ENCODE peak calls at places on chromosomes 12 and 14, in seven cellular contexts. One of them, this sample, is unnamed.

GRCh38 chr12:41476499-41476898 is 288.4 kb downstream of the PDZRN4 start:
- DNase-seq in GM23338: no peak
- DNase-seq in HCT116: no peak
- DNase-seq in neural progenitor cell: no peak
- DNase-seq in PC-3: no peak
- DNase-seq in MM.1S: peak; percentile 69
- DNase-seq in hepatocyte: no peak
- DNase-seq in this sample: no peak

GRCh38 chr12:53485955-53486729 is 13.1 kb downstream of the MAP3K12 start:
- DNase-seq in GM23338: no peak
- DNase-seq in HCT116: no peak
- DNase-seq in neural progenitor cell: no peak
- DNase-seq in PC-3: no peak
- DNase-seq in MM.1S: no peak
- DNase-seq in hepatocyte: no peak
- DNase-seq in this sample: no peak

GRCh38 chr14:105419055-105419304 is 647 bp upstream of the MTA1 start:
- DNase-seq in GM23338: no peak
- DNase-seq in HCT116: no peak
- DNase-seq in neural progenitor cell: no peak
- DNase-seq in PC-3: no peak
- DNase-seq in MM.1S: no peak
- DNase-seq in hepatocyte: no peak
- DNase-seq in this sample: no peak

GRCh38 chr12:78584695-78585094 is 279.9 kb upstream of the SYT1 start:
- DNase-seq in GM23338: peak; percentile 83
- DNase-seq in HCT116: peak; percentile 31
- DNase-seq in neural progenitor cell: peak; percentile 77
- DNase-seq in PC-3: peak; percentile 25
- DNase-seq in MM.1S: peak; percentile 54
- DNase-seq in hepatocyte: no peak
- DNase-seq in this sample: peak; percentile 43

GRCh38 chr12:108842364-108842763 is 15.0 kb downstream of the SSH1 start:
- DNase-seq in GM23338: no peak
- DNase-seq in HCT116: no peak
- DNase-seq in neural progenitor cell: no peak
- DNase-seq in PC-3: no peak
- DNase-seq in MM.1S: no peak
- DNase-seq in hepatocyte: no peak
- DNase-seq in this sample: no peak

GRCh38 chr12:23909559-23909958 is 39.9 kb downstream of the SOX5 start:
- DNase-seq in GM23338: no peak
- DNase-seq in HCT116: no peak
- DNase-seq in neural progenitor cell: peak; percentile 21
- DNase-seq in PC-3: no peak
- DNase-seq in MM.1S: no peak
- DNase-seq in hepatocyte: no peak
- DNase-seq in this sample: no peak

GRCh38 chr12:115341442-115341841 is 657.5 kb upstream of the TBX3 start:
- DNase-seq in GM23338: no peak
- DNase-seq in HCT116: peak; percentile 72
- DNase-seq in neural progenitor cell: no peak
- DNase-seq in PC-3: peak; percentile 99
- DNase-seq in MM.1S: no peak
- DNase-seq in hepatocyte: peak; percentile 81
- DNase-seq in this sample: no peak

GRCh38 chr12:3152892-3153291 is 75.7 kb downstream of the TSPAN9 start:
- DNase-seq in GM23338: no peak
- DNase-seq in HCT116: no peak
- DNase-seq in neural progenitor cell: no peak
- DNase-seq in PC-3: no peak
- DNase-seq in MM.1S: no peak
- DNase-seq in hepatocyte: no peak
- DNase-seq in this sample: no peak

GRCh38 chr14:95185033-95185432 is 27.7 kb upstream of the DICER1 start:
- DNase-seq in GM23338: no peak
- DNase-seq in HCT116: no peak
- DNase-seq in neural progenitor cell: no peak
- DNase-seq in PC-3: no peak
- DNase-seq in MM.1S: no peak
- DNase-seq in hepatocyte: no peak
- DNase-seq in this sample: no peak

GRCh38 chr12:115261249-115261648 is 577.3 kb upstream of the TBX3 start:
- DNase-seq in GM23338: no peak
- DNase-seq in HCT116: no peak
- DNase-seq in neural progenitor cell: no peak
- DNase-seq in PC-3: no peak
- DNase-seq in MM.1S: no peak
- DNase-seq in hepatocyte: no peak
- DNase-seq in this sample: no peak

GRCh38 chr12:115597157-115597712 is 680.3 kb downstream of the MED13L start:
- DNase-seq in GM23338: no peak
- DNase-seq in HCT116: peak; percentile 16
- DNase-seq in neural progenitor cell: no peak
- DNase-seq in PC-3: peak; percentile 87
- DNase-seq in MM.1S: no peak
- DNase-seq in hepatocyte: peak; percentile 12
- DNase-seq in this sample: no peak

GRCh38 chr12:129564768-129565167 is 339.1 kb downstream of the TMEM132D start:
- DNase-seq in GM23338: no peak
- DNase-seq in HCT116: no peak
- DNase-seq in neural progenitor cell: no peak
- DNase-seq in PC-3: no peak
- DNase-seq in MM.1S: peak; percentile 49
- DNase-seq in hepatocyte: no peak
- DNase-seq in this sample: no peak

GRCh38 chr12:72271401-72271740 is 799 bp upstream of the TRHDE start:
- DNase-seq in GM23338: peak; percentile 83
- DNase-seq in HCT116: no peak
- DNase-seq in neural progenitor cell: peak; percentile 88
- DNase-seq in PC-3: no peak
- DNase-seq in MM.1S: no peak
- DNase-seq in hepatocyte: no peak
- DNase-seq in this sample: no peak

GRCh38 chr12:130661501-130662255 is 54.4 kb downstream of the RIMBP2 start:
- DNase-seq in GM23338: peak; percentile 10
- DNase-seq in HCT116: peak; percentile 2
- DNase-seq in neural progenitor cell: peak; percentile 30
- DNase-seq in PC-3: no peak
- DNase-seq in MM.1S: no peak
- DNase-seq in hepatocyte: no peak
- DNase-seq in this sample: no peak

GRCh38 chr12:21774358-21775129 is at the start of gene KCNJ8:
- DNase-seq in GM23338: peak; percentile 90
- DNase-seq in HCT116: no peak
- DNase-seq in neural progenitor cell: peak; percentile 81
- DNase-seq in PC-3: no peak
- DNase-seq in MM.1S: peak; percentile 16
- DNase-seq in hepatocyte: peak; percentile 62
- DNase-seq in this sample: no peak

GRCh38 chr14:103121161-103121845 is 2.0 kb upstream of the TNFAIP2 start:
- DNase-seq in GM23338: no peak
- DNase-seq in HCT116: no peak
- DNase-seq in neural progenitor cell: no peak
- DNase-seq in PC-3: no peak
- DNase-seq in MM.1S: no peak
- DNase-seq in hepatocyte: no peak
- DNase-seq in this sample: no peak

GRCh38 chr14:87066221-87066817 is 926.7 kb downstream of the GALC start:
- DNase-seq in GM23338: peak; percentile 33
- DNase-seq in HCT116: no peak
- DNase-seq in neural progenitor cell: no peak
- DNase-seq in PC-3: peak; percentile 3
- DNase-seq in MM.1S: no peak
- DNase-seq in hepatocyte: no peak
- DNase-seq in this sample: peak; percentile 59

GRCh38 chr12:60196366-60196765 is 600.5 kb downstream of the SLC16A7 start:
- DNase-seq in GM23338: no peak
- DNase-seq in HCT116: no peak
- DNase-seq in neural progenitor cell: no peak
- DNase-seq in PC-3: no peak
- DNase-seq in MM.1S: no peak
- DNase-seq in hepatocyte: no peak
- DNase-seq in this sample: no peak

GRCh38 chr12:116524964-116525379 is 34.2 kb upstream of the MAP1LC3B2 start:
- DNase-seq in GM23338: peak; percentile 83
- DNase-seq in HCT116: no peak
- DNase-seq in neural progenitor cell: peak; percentile 60
- DNase-seq in PC-3: peak; percentile 88
- DNase-seq in MM.1S: no peak
- DNase-seq in hepatocyte: no peak
- DNase-seq in this sample: no peak

GRCh38 chr14:29536886-29537511 is 390.6 kb downstream of the PRKD1 start:
- DNase-seq in GM23338: no peak
- DNase-seq in HCT116: no peak
- DNase-seq in neural progenitor cell: no peak
- DNase-seq in PC-3: peak; percentile 35
- DNase-seq in MM.1S: peak; percentile 20
- DNase-seq in hepatocyte: no peak
- DNase-seq in this sample: peak; percentile 3

GRCh38 chr14:67510836-67511235 is 22.3 kb upstream of the PLEKHH1 start:
- DNase-seq in GM23338: no peak
- DNase-seq in HCT116: no peak
- DNase-seq in neural progenitor cell: no peak
- DNase-seq in PC-3: no peak
- DNase-seq in MM.1S: no peak
- DNase-seq in hepatocyte: no peak
- DNase-seq in this sample: no peak

GRCh38 chr12:63802012-63802608 is 22.4 kb downstream of the RXYLT1 start:
- DNase-seq in GM23338: peak; percentile 55
- DNase-seq in HCT116: no peak
- DNase-seq in neural progenitor cell: peak; percentile 24
- DNase-seq in PC-3: peak; percentile 62
- DNase-seq in MM.1S: peak; percentile 21
- DNase-seq in hepatocyte: peak; percentile 28
- DNase-seq in this sample: peak; percentile 34

GRCh38 chr12:43806737-43807072 is 588 bp upstream of the TWF1 start:
- DNase-seq in GM23338: no peak
- DNase-seq in HCT116: no peak
- DNase-seq in neural progenitor cell: no peak
- DNase-seq in PC-3: no peak
- DNase-seq in MM.1S: no peak
- DNase-seq in hepatocyte: no peak
- DNase-seq in this sample: peak; percentile 29

GRCh38 chr14:61569783-61570182 is 125.5 kb upstream of the HIF1A start:
- DNase-seq in GM23338: no peak
- DNase-seq in HCT116: no peak
- DNase-seq in neural progenitor cell: no peak
- DNase-seq in PC-3: peak; percentile 95
- DNase-seq in MM.1S: no peak
- DNase-seq in hepatocyte: no peak
- DNase-seq in this sample: peak; percentile 35

GRCh38 chr12:124407074-124407473 is 112.2 kb downstream of the RFLNA start:
- DNase-seq in GM23338: peak; percentile 39
- DNase-seq in HCT116: no peak
- DNase-seq in neural progenitor cell: no peak
- DNase-seq in PC-3: no peak
- DNase-seq in MM.1S: no peak
- DNase-seq in hepatocyte: no peak
- DNase-seq in this sample: no peak

GRCh38 chr14:91068642-91069041 is 8.2 kb upstream of the RPS6KA5 start:
- DNase-seq in GM23338: no peak
- DNase-seq in HCT116: no peak
- DNase-seq in neural progenitor cell: no peak
- DNase-seq in PC-3: no peak
- DNase-seq in MM.1S: no peak
- DNase-seq in hepatocyte: no peak
- DNase-seq in this sample: no peak
- TF ChIP-seq CTCF in GM23338: no peak
- TF ChIP-seq CTCF in HCT116: no peak
- TF ChIP-seq CTCF in neural progenitor cell: no peak
- TF ChIP-seq CTCF in PC-3: no peak
- TF ChIP-seq CTCF in MM.1S: no peak
- TF ChIP-seq CTCF in hepatocyte: no peak
- TF ChIP-seq CTCF in this sample: no peak

DNA sequence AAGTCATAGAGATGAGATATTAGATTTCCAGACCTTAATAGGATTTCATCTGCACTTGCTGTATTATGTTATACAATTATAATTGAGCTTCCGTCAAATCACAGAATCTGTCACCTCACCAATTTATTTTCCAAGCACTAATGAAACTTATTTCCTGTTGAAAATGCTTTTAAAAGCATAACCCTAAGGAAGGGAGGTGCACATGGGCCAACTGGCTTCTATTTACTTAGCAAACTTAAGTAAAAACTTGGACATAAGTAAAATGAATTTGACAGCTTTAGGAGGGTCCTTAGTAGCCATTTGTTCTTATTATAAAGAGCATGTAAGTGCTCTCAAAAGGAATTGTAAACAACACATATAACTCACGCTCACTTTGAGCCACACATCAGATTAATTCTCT is 462.2 kb upstream of the TMPO start:
- DNase-seq in GM23338: no peak
- DNase-seq in HCT116: no peak
- DNase-seq in neural progenitor cell: no peak
- DNase-seq in PC-3: no peak
- DNase-seq in MM.1S: no peak
- DNase-seq in hepatocyte: no peak
- DNase-seq in this sample: no peak
- TF ChIP-seq EZH2phosphoT487 in GM23338: no peak
- TF ChIP-seq EZH2phosphoT487 in HCT116: no peak
- TF ChIP-seq EZH2phosphoT487 in neural progenitor cell: no peak
- TF ChIP-seq EZH2phosphoT487 in PC-3: no peak
- TF ChIP-seq EZH2phosphoT487 in MM.1S: no peak
- TF ChIP-seq EZH2phosphoT487 in hepatocyte: no peak
- TF ChIP-seq EZH2phosphoT487 in this sample: no peak

GRCh38 chr14:92880851-92881250 is 42.1 kb upstream of the CHGA start:
- DNase-seq in GM23338: peak; percentile 90
- DNase-seq in HCT116: peak; percentile 22
- DNase-seq in neural progenitor cell: peak; percentile 69
- DNase-seq in PC-3: peak; percentile 66
- DNase-seq in MM.1S: no peak
- DNase-seq in hepatocyte: peak; percentile 43
- DNase-seq in this sample: no peak
- TF ChIP-seq CTCF in GM23338: peak; percentile 84
- TF ChIP-seq CTCF in HCT116: peak; percentile 49
- TF ChIP-seq CTCF in neural progenitor cell: peak; percentile 59
- TF ChIP-seq CTCF in PC-3: peak; percentile 70
- TF ChIP-seq CTCF in MM.1S: no peak
- TF ChIP-seq CTCF in hepatocyte: peak; percentile 48
- TF ChIP-seq CTCF in this sample: peak; percentile 55

DNA sequence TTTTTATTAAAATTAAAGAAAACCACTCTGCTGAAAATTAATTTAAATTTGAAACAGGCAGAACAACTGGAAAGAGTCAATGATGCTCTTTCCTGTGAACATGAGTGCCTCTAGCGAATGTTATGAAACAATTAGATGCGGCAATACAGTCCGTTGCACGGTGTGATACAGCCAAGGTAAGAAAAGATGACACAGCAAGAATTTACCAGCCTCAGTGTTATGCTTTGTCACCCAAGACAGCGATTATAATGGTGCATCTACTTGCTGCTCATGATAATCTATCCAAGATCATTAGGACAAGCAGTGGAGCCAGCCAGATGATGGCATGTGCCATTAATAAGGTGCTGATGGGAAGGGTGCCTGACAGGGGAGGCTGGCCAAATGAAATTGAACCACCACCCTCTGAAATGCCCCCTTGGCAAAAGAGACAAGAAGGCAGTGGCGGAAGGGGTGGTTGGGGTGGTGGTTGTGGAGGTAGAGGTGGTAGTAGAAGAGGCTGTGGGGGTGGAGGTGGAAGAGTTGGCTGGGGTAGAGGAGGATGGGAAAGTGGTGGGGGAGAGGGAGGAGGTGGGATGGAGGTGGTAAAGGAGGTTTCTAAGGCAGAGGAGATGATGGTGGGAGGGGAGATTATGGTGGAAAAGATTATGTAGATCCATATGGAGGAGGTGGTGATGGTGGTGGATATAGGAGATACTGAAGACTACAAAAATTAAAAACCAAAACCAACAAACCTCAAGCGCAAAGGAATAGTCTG is 4.1 kb upstream of the RESF1 start:
- DNase-seq in GM23338: no peak
- DNase-seq in HCT116: no peak
- DNase-seq in neural progenitor cell: no peak
- DNase-seq in PC-3: no peak
- DNase-seq in MM.1S: no peak
- DNase-seq in hepatocyte: no peak
- DNase-seq in this sample: no peak
- TF ChIP-seq EZH2phosphoT487 in GM23338: no peak
- TF ChIP-seq EZH2phosphoT487 in HCT116: no peak
- TF ChIP-seq EZH2phosphoT487 in neural progenitor cell: no peak
- TF ChIP-seq EZH2phosphoT487 in PC-3: no peak
- TF ChIP-seq EZH2phosphoT487 in MM.1S: no peak
- TF ChIP-seq EZH2phosphoT487 in hepatocyte: no peak
- TF ChIP-seq EZH2phosphoT487 in this sample: no peak